ENCODE peak calls at places on chromosomes 1 and 21, in eight cellular contexts. F is CD4-positive, alpha-beta T cell; K is activated T-cell treated with anti-CD3 and anti-CD28 coated beads, Interleukin-2, amount 50 U/mL, for 48 hours; J is AG20443; W is caudate nucleus; R is ascending aorta; Z is NCI-H2107; E is anterior cingulate cortex. O is an unnamed sample.

GRCh38 chr1:58431847-58432246 is 114.7 kb downstream of the OMA1 start:
- DNase-seq in F (no peak), K (no peak), J (no peak), W (no peak), R (no peak), Z (no peak), E (no peak), O (no peak)

GRCh38 chr1:22114083-22115012 is 28.5 kb downstream of the WNT4 start:
- DNase-seq in F (no peak), K (no peak), J (no peak), W (no peak), R (peak), Z (no peak), E (no peak), O (no peak)

GRCh38 chr1:244576259-244576892 is 76.5 kb upstream of the DESI2 start:
- DNase-seq in F (no peak), K (no peak), J (no peak), W (no peak), R (no peak), Z (no peak), E (no peak), O (no peak)

GRCh38 chr21:45076245-45076661 is 1.9 kb downstream of the ADARB1 start:
- DNase-seq in F (no peak), K (peak), J (peak), W (no peak), R (peak), Z (no peak), E (no peak), O (no peak)

GRCh38 chr1:211468595-211468994 is 23.4 kb downstream of the RD3 start:
- DNase-seq in F (no peak), K (no peak), J (no peak), W (no peak), R (no peak), Z (no peak), E (peak), O (no peak)

GRCh38 chr1:97004054-97004453 is 282.5 kb downstream of the PTBP2 start:
- DNase-seq in F (no peak), K (no peak), J (no peak), W (no peak), R (no peak), Z (no peak), E (no peak), O (no peak)

GRCh38 chr1:10320336-10320735 is 78.5 kb upstream of the PGD start:
- DNase-seq in F (no peak), K (no peak), J (no peak), W (no peak), R (no peak), Z (no peak), E (no peak), O (no peak)

GRCh38 chr1:29756901-29757729 is 520.8 kb downstream of the PTPRU start:
- DNase-seq in F (no peak), K (no peak), J (no peak), W (no peak), R (no peak), Z (no peak), E (no peak), O (no peak)

GRCh38 chr1:211648980-211649934 is 26.2 kb downstream of the NEK2 start:
- DNase-seq in F (no peak), K (peak), J (peak), W (no peak), R (peak), Z (no peak), E (no peak), O (no peak)

GRCh38 chr1:176617881-176618280 is 154.9 kb downstream of the PAPPA2 start:
- DNase-seq in F (no peak), K (no peak), J (peak), W (no peak), R (no peak), Z (no peak), E (no peak), O (no peak)

GRCh38 chr21:41761211-41762181 is 5.4 kb downstream of the RIPK4 start:
- DNase-seq in F (no peak), K (no peak), J (peak), W (no peak), R (peak), Z (peak), E (no peak), O (no peak)

GRCh38 chr1:155835548-155835947 is 21.5 kb downstream of the GON4L start:
- DNase-seq in F (no peak), K (peak), J (no peak), W (no peak), R (no peak), Z (no peak), E (no peak), O (no peak)

GRCh38 chr1:182720465-182720864 is 36.1 kb upstream of the RGS8 start:
- DNase-seq in F (no peak), K (no peak), J (peak), W (no peak), R (no peak), Z (no peak), E (no peak), O (no peak)

GRCh38 chr1:109474697-109475096 is 8.4 kb downstream of the SYPL2 start:
- DNase-seq in F (no peak), K (no peak), J (no peak), W (no peak), R (no peak), Z (no peak), E (no peak), O (no peak)

GRCh38 chr1:78121650-78122210 is 76.0 kb downstream of the GIPC2 start:
- DNase-seq in F (no peak), K (no peak), J (no peak), W (no peak), R (no peak), Z (no peak), E (no peak), O (no peak)

GRCh38 chr1:171814692-171815091 is 26.6 kb upstream of the DNM3 start:
- DNase-seq in F (no peak), K (no peak), J (peak), W (no peak), R (no peak), Z (no peak), E (no peak), O (no peak)

GRCh38 chr1:51519857-51520699 is 1.0 kb upstream of the EPS15 start:
- DNase-seq in F (no peak), K (no peak), J (peak), W (no peak), R (no peak), Z (no peak), E (no peak), O (no peak)

GRCh38 chr1:15064217-15064929 is 89.2 kb upstream of the TMEM51 start:
- DNase-seq in F (no peak), K (no peak), J (no peak), W (no peak), R (no peak), Z (no peak), E (no peak), O (no peak)

GRCh38 chr1:78673120-78673519 is 23.5 kb downstream of the IFI44 start:
- DNase-seq in F (peak), K (no peak), J (no peak), W (no peak), R (no peak), Z (no peak), E (no peak), O (no peak)

GRCh38 chr1:40315239-40315794 is 1.8 kb downstream of the COL9A2 start:
- DNase-seq in F (peak), K (peak), J (peak), W (peak), R (peak), Z (peak), E (peak), O (peak)

GRCh38 chr1:228792601-228793000 is 57.3 kb downstream of the RHOU start:
- DNase-seq in F (no peak), K (no peak), J (no peak), W (no peak), R (no peak), Z (peak), E (no peak), O (no peak)